ENCODE peak calls at places on chromosomes 16 and 17, in seven cellular contexts. One of them, this sample, is unnamed.

GRCh38 chr16:78925071-78925714 is 675.3 kb downstream of the MAF start:
- DNase-seq in nucleus accumbens: no peak
- DNase-seq in astrocyte of the cerebellum: no peak
- DNase-seq in activated naive CD4-positive, alpha-beta T cell: no peak
- DNase-seq in stimulated activated effector memory CD8-positive, alpha-beta T cell treated with anti-CD3 and anti-CD28 coated beads, Interleukin-12 subunit alpha, Interleukin-12 subunit beta, amount 100 ng/mL, for 72 hours: no peak
- DNase-seq in NCI-H1694: peak; percentile 25
- DNase-seq in SW480: peak; percentile 34
- DNase-seq in this sample: peak; percentile 11

GRCh38 chr17:35051183-35051578 is 12.3 kb downstream of the RFFL start:
- DNase-seq in astrocyte of the cerebellum: no peak
- DNase-seq in activated naive CD4-positive, alpha-beta T cell: no peak
- DNase-seq in nucleus accumbens: no peak
- DNase-seq in stimulated activated effector memory CD8-positive, alpha-beta T cell treated with anti-CD3 and anti-CD28 coated beads, Interleukin-12 subunit alpha, Interleukin-12 subunit beta, amount 100 ng/mL, for 72 hours: no peak
- DNase-seq in SW480: no peak
- DNase-seq in NCI-H1694: no peak
- DNase-seq in this sample: no peak

GRCh38 chr16:85444879-85445778 is 168.0 kb upstream of the GSE1 start:
- DNase-seq in activated naive CD4-positive, alpha-beta T cell: no peak
- DNase-seq in nucleus accumbens: no peak
- DNase-seq in SW480: peak; percentile 58
- DNase-seq in NCI-H1694: peak; percentile 98
- DNase-seq in stimulated activated effector memory CD8-positive, alpha-beta T cell treated with anti-CD3 and anti-CD28 coated beads, Interleukin-12 subunit alpha, Interleukin-12 subunit beta, amount 100 ng/mL, for 72 hours: no peak
- DNase-seq in astrocyte of the cerebellum: no peak
- DNase-seq in this sample: no peak

GRCh38 chr16:64375386-64375980 is 746.4 kb downstream of the CDH11 start:
- DNase-seq in NCI-H1694: no peak
- DNase-seq in nucleus accumbens: no peak
- DNase-seq in astrocyte of the cerebellum: no peak
- DNase-seq in SW480: no peak
- DNase-seq in stimulated activated effector memory CD8-positive, alpha-beta T cell treated with anti-CD3 and anti-CD28 coated beads, Interleukin-12 subunit alpha, Interleukin-12 subunit beta, amount 100 ng/mL, for 72 hours: no peak
- DNase-seq in activated naive CD4-positive, alpha-beta T cell: no peak
- DNase-seq in this sample: peak; percentile 16

GRCh38 chr17:21303441-21304065 is 19.0 kb downstream of the MAP2K3 start:
- DNase-seq in stimulated activated effector memory CD8-positive, alpha-beta T cell treated with anti-CD3 and anti-CD28 coated beads, Interleukin-12 subunit alpha, Interleukin-12 subunit beta, amount 100 ng/mL, for 72 hours: no peak
- DNase-seq in SW480: no peak
- DNase-seq in nucleus accumbens: no peak
- DNase-seq in astrocyte of the cerebellum: no peak
- DNase-seq in NCI-H1694: no peak
- DNase-seq in activated naive CD4-positive, alpha-beta T cell: no peak
- DNase-seq in this sample: peak; percentile 20

GRCh38 chr17:78469443-78469842 is 91.0 kb downstream of the PGS1 start:
- DNase-seq in NCI-H1694: no peak
- DNase-seq in activated naive CD4-positive, alpha-beta T cell: no peak
- DNase-seq in SW480: no peak
- DNase-seq in nucleus accumbens: no peak
- DNase-seq in stimulated activated effector memory CD8-positive, alpha-beta T cell treated with anti-CD3 and anti-CD28 coated beads, Interleukin-12 subunit alpha, Interleukin-12 subunit beta, amount 100 ng/mL, for 72 hours: no peak
- DNase-seq in astrocyte of the cerebellum: no peak
- DNase-seq in this sample: no peak

GRCh38 chr17:47716381-47716780 is 16.7 kb upstream of the TBX21 start:
- DNase-seq in nucleus accumbens: no peak
- DNase-seq in activated naive CD4-positive, alpha-beta T cell: no peak
- DNase-seq in NCI-H1694: no peak
- DNase-seq in SW480: no peak
- DNase-seq in astrocyte of the cerebellum: no peak
- DNase-seq in stimulated activated effector memory CD8-positive, alpha-beta T cell treated with anti-CD3 and anti-CD28 coated beads, Interleukin-12 subunit alpha, Interleukin-12 subunit beta, amount 100 ng/mL, for 72 hours: no peak
- DNase-seq in this sample: no peak

GRCh38 chr16:89598199-89598598 is 15.2 kb upstream of the DPEP1 start:
- DNase-seq in astrocyte of the cerebellum: no peak
- DNase-seq in NCI-H1694: no peak
- DNase-seq in nucleus accumbens: no peak
- DNase-seq in stimulated activated effector memory CD8-positive, alpha-beta T cell treated with anti-CD3 and anti-CD28 coated beads, Interleukin-12 subunit alpha, Interleukin-12 subunit beta, amount 100 ng/mL, for 72 hours: no peak
- DNase-seq in activated naive CD4-positive, alpha-beta T cell: no peak
- DNase-seq in SW480: no peak
- DNase-seq in this sample: peak; percentile 52

GRCh38 chr17:7347630-7348477 is 4.1 kb upstream of the KCTD11 start:
- DNase-seq in NCI-H1694: no peak
- DNase-seq in activated naive CD4-positive, alpha-beta T cell: no peak
- DNase-seq in nucleus accumbens: no peak
- DNase-seq in astrocyte of the cerebellum: no peak
- DNase-seq in SW480: no peak
- DNase-seq in stimulated activated effector memory CD8-positive, alpha-beta T cell treated with anti-CD3 and anti-CD28 coated beads, Interleukin-12 subunit alpha, Interleukin-12 subunit beta, amount 100 ng/mL, for 72 hours: no peak
- DNase-seq in this sample: no peak

GRCh38 chr16:80828495-80828894 is 24.1 kb upstream of the CDYL2 start:
- DNase-seq in activated naive CD4-positive, alpha-beta T cell: no peak
- DNase-seq in astrocyte of the cerebellum: no peak
- DNase-seq in NCI-H1694: no peak
- DNase-seq in stimulated activated effector memory CD8-positive, alpha-beta T cell treated with anti-CD3 and anti-CD28 coated beads, Interleukin-12 subunit alpha, Interleukin-12 subunit beta, amount 100 ng/mL, for 72 hours: no peak
- DNase-seq in nucleus accumbens: no peak
- DNase-seq in SW480: no peak
- DNase-seq in this sample: no peak

GRCh38 chr17:61494325-61495160 is 42.3 kb downstream of the TBX4 start:
- DNase-seq in astrocyte of the cerebellum: no peak
- DNase-seq in SW480: no peak
- DNase-seq in NCI-H1694: no peak
- DNase-seq in stimulated activated effector memory CD8-positive, alpha-beta T cell treated with anti-CD3 and anti-CD28 coated beads, Interleukin-12 subunit alpha, Interleukin-12 subunit beta, amount 100 ng/mL, for 72 hours: no peak
- DNase-seq in nucleus accumbens: no peak
- DNase-seq in activated naive CD4-positive, alpha-beta T cell: no peak
- DNase-seq in this sample: no peak

GRCh38 chr16:20291807-20292206 is 35.5 kb downstream of the GP2 start:
- DNase-seq in activated naive CD4-positive, alpha-beta T cell: no peak
- DNase-seq in astrocyte of the cerebellum: no peak
- DNase-seq in nucleus accumbens: no peak
- DNase-seq in SW480: no peak
- DNase-seq in stimulated activated effector memory CD8-positive, alpha-beta T cell treated with anti-CD3 and anti-CD28 coated beads, Interleukin-12 subunit alpha, Interleukin-12 subunit beta, amount 100 ng/mL, for 72 hours: no peak
- DNase-seq in NCI-H1694: no peak
- DNase-seq in this sample: no peak

GRCh38 chr16:26594666-26595065 is 472.1 kb upstream of the C16orf82 start:
- DNase-seq in stimulated activated effector memory CD8-positive, alpha-beta T cell treated with anti-CD3 and anti-CD28 coated beads, Interleukin-12 subunit alpha, Interleukin-12 subunit beta, amount 100 ng/mL, for 72 hours: no peak
- DNase-seq in nucleus accumbens: no peak
- DNase-seq in activated naive CD4-positive, alpha-beta T cell: no peak
- DNase-seq in SW480: no peak
- DNase-seq in astrocyte of the cerebellum: no peak
- DNase-seq in NCI-H1694: no peak
- DNase-seq in this sample: no peak

GRCh38 chr17:6069611-6070279 is 434 bp upstream of the WSCD1 start:
- DNase-seq in astrocyte of the cerebellum: no peak
- DNase-seq in stimulated activated effector memory CD8-positive, alpha-beta T cell treated with anti-CD3 and anti-CD28 coated beads, Interleukin-12 subunit alpha, Interleukin-12 subunit beta, amount 100 ng/mL, for 72 hours: no peak
- DNase-seq in activated naive CD4-positive, alpha-beta T cell: no peak
- DNase-seq in nucleus accumbens: no peak
- DNase-seq in SW480: no peak
- DNase-seq in NCI-H1694: no peak
- DNase-seq in this sample: no peak

GRCh38 chr16:85037050-85037410 is 9.4 kb downstream of the KIAA0513 start:
- DNase-seq in NCI-H1694: no peak
- DNase-seq in stimulated activated effector memory CD8-positive, alpha-beta T cell treated with anti-CD3 and anti-CD28 coated beads, Interleukin-12 subunit alpha, Interleukin-12 subunit beta, amount 100 ng/mL, for 72 hours: no peak
- DNase-seq in SW480: peak; percentile 39
- DNase-seq in astrocyte of the cerebellum: peak; percentile 80
- DNase-seq in nucleus accumbens: no peak
- DNase-seq in activated naive CD4-positive, alpha-beta T cell: no peak
- DNase-seq in this sample: no peak

GRCh38 chr17:73624496-73624988 is 19.7 kb downstream of the SDK2 start:
- DNase-seq in NCI-H1694: no peak
- DNase-seq in SW480: no peak
- DNase-seq in activated naive CD4-positive, alpha-beta T cell: no peak
- DNase-seq in stimulated activated effector memory CD8-positive, alpha-beta T cell treated with anti-CD3 and anti-CD28 coated beads, Interleukin-12 subunit alpha, Interleukin-12 subunit beta, amount 100 ng/mL, for 72 hours: no peak
- DNase-seq in astrocyte of the cerebellum: no peak
- DNase-seq in nucleus accumbens: no peak
- DNase-seq in this sample: no peak

GRCh38 chr17:82228842-82229685 is at the start of gene SLC16A3:
- DNase-seq in nucleus accumbens: no peak
- DNase-seq in astrocyte of the cerebellum: no peak
- DNase-seq in stimulated activated effector memory CD8-positive, alpha-beta T cell treated with anti-CD3 and anti-CD28 coated beads, Interleukin-12 subunit alpha, Interleukin-12 subunit beta, amount 100 ng/mL, for 72 hours: no peak
- DNase-seq in activated naive CD4-positive, alpha-beta T cell: no peak
- DNase-seq in SW480: peak; percentile 73
- DNase-seq in NCI-H1694: no peak
- DNase-seq in this sample: peak; percentile 96

GRCh38 chr17:44115585-44116415 is 7.6 kb downstream of the HDAC5 start:
- DNase-seq in astrocyte of the cerebellum: no peak
- DNase-seq in NCI-H1694: no peak
- DNase-seq in activated naive CD4-positive, alpha-beta T cell: no peak
- DNase-seq in SW480: no peak
- DNase-seq in nucleus accumbens: peak; percentile 15
- DNase-seq in stimulated activated effector memory CD8-positive, alpha-beta T cell treated with anti-CD3 and anti-CD28 coated beads, Interleukin-12 subunit alpha, Interleukin-12 subunit beta, amount 100 ng/mL, for 72 hours: no peak
- DNase-seq in this sample: peak; percentile 75

GRCh38 chr17:83181991-83182619 is 102.7 kb downstream of the METRNL start:
- DNase-seq in SW480: no peak
- DNase-seq in stimulated activated effector memory CD8-positive, alpha-beta T cell treated with anti-CD3 and anti-CD28 coated beads, Interleukin-12 subunit alpha, Interleukin-12 subunit beta, amount 100 ng/mL, for 72 hours: no peak
- DNase-seq in activated naive CD4-positive, alpha-beta T cell: no peak
- DNase-seq in astrocyte of the cerebellum: no peak
- DNase-seq in nucleus accumbens: no peak
- DNase-seq in NCI-H1694: no peak
- DNase-seq in this sample: no peak

GRCh38 chr16:2814757-2815298 is 2.2 kb upstream of the PRSS21 start:
- DNase-seq in activated naive CD4-positive, alpha-beta T cell: no peak
- DNase-seq in nucleus accumbens: no peak
- DNase-seq in astrocyte of the cerebellum: no peak
- DNase-seq in SW480: no peak
- DNase-seq in NCI-H1694: no peak
- DNase-seq in stimulated activated effector memory CD8-positive, alpha-beta T cell treated with anti-CD3 and anti-CD28 coated beads, Interleukin-12 subunit alpha, Interleukin-12 subunit beta, amount 100 ng/mL, for 72 hours: no peak
- DNase-seq in this sample: no peak

GRCh38 chr16:78985736-78986605 is 614.6 kb downstream of the MAF start:
- DNase-seq in activated naive CD4-positive, alpha-beta T cell: no peak
- DNase-seq in SW480: no peak
- DNase-seq in astrocyte of the cerebellum: no peak
- DNase-seq in nucleus accumbens: no peak
- DNase-seq in NCI-H1694: no peak
- DNase-seq in stimulated activated effector memory CD8-positive, alpha-beta T cell treated with anti-CD3 and anti-CD28 coated beads, Interleukin-12 subunit alpha, Interleukin-12 subunit beta, amount 100 ng/mL, for 72 hours: no peak
- DNase-seq in this sample: no peak